ENCODE peak calls at places on chromosome 17, in five cellular contexts. One of them, this sample, is unnamed.

GRCh38 chr17:61536417-61536955 is 54.5 kb downstream of the NACA2 start:
- DNase-seq in A549: no peak
- DNase-seq in aorta: no peak
- DNase-seq in mesenchymal stem cell: no peak
- DNase-seq in uterus: no peak
- DNase-seq in this sample: no peak

GRCh38 chr17:64641499-64641898 is 20.6 kb downstream of the SMURF2 start:
- DNase-seq in A549: peak; percentile 41
- DNase-seq in aorta: no peak
- DNase-seq in mesenchymal stem cell: peak; percentile 85
- DNase-seq in uterus: no peak
- DNase-seq in this sample: peak; percentile 94

GRCh38 chr17:40480501-40481003 is 20.9 kb downstream of the TNS4 start:
- DNase-seq in A549: peak; percentile 59
- DNase-seq in aorta: no peak
- DNase-seq in mesenchymal stem cell: no peak
- DNase-seq in uterus: no peak
- DNase-seq in this sample: peak; percentile 89

GRCh38 chr17:64103751-64104364 is 26.1 kb downstream of the ERN1 start:
- DNase-seq in A549: no peak
- DNase-seq in aorta: no peak
- DNase-seq in mesenchymal stem cell: peak; percentile 71
- DNase-seq in uterus: no peak
- DNase-seq in this sample: peak; percentile 68

GRCh38 chr17:8079291-8080207 is 8.0 kb downstream of the ALOX12B start:
- DNase-seq in A549: peak; percentile 93
- DNase-seq in aorta: peak; percentile 93
- DNase-seq in mesenchymal stem cell: peak; percentile 63
- DNase-seq in uterus: peak; percentile 73
- DNase-seq in this sample: peak; percentile 68

GRCh38 chr17:83128306-83129240 is 49.2 kb downstream of the METRNL start:
- DNase-seq in A549: no peak
- DNase-seq in aorta: peak; percentile 71
- DNase-seq in mesenchymal stem cell: no peak
- DNase-seq in uterus: no peak
- DNase-seq in this sample: no peak

GRCh38 chr17:28533091-28533670 is 19.2 kb downstream of the UNC119 start:
- DNase-seq in A549: no peak
- DNase-seq in aorta: no peak
- DNase-seq in mesenchymal stem cell: no peak
- DNase-seq in uterus: no peak
- DNase-seq in this sample: peak; percentile 67

GRCh38 chr17:8155341-8156173 is 3.4 kb upstream of the PER1 start:
- DNase-seq in A549: no peak
- DNase-seq in aorta: peak; percentile 83
- DNase-seq in mesenchymal stem cell: no peak
- DNase-seq in uterus: no peak
- DNase-seq in this sample: no peak

GRCh38 chr17:27345141-27345904 is 51.4 kb downstream of the WSB1 start:
- DNase-seq in A549: no peak
- DNase-seq in aorta: peak; percentile 48
- DNase-seq in mesenchymal stem cell: peak; percentile 29
- DNase-seq in uterus: no peak
- DNase-seq in this sample: no peak

GRCh38 chr17:49659983-49660382 is 17.9 kb downstream of the SPOP start:
- DNase-seq in A549: no peak
- DNase-seq in aorta: no peak
- DNase-seq in mesenchymal stem cell: no peak
- DNase-seq in uterus: no peak
- DNase-seq in this sample: peak; percentile 33

GRCh38 chr17:77958716-77959215 is 263 bp downstream of the TNRC6C start:
- DNase-seq in A549: peak; percentile 33
- DNase-seq in aorta: peak; percentile 81
- DNase-seq in mesenchymal stem cell: no peak
- DNase-seq in uterus: no peak
- DNase-seq in this sample: no peak
- H3K4me1 ChIP-seq in A549: peaks cover 5% of the 10 kb centered on the region
- H3K4me1 ChIP-seq in aorta: peaks cover 9% of the 10 kb centered on the region
- H3K4me1 ChIP-seq in mesenchymal stem cell: peaks cover 11% of the 10 kb centered on the region
- H3K4me1 ChIP-seq in uterus: no peaks in the 10 kb centered on the region
- H3K4me1 ChIP-seq in this sample: peaks cover 15% of the 10 kb centered on the region

DNA sequence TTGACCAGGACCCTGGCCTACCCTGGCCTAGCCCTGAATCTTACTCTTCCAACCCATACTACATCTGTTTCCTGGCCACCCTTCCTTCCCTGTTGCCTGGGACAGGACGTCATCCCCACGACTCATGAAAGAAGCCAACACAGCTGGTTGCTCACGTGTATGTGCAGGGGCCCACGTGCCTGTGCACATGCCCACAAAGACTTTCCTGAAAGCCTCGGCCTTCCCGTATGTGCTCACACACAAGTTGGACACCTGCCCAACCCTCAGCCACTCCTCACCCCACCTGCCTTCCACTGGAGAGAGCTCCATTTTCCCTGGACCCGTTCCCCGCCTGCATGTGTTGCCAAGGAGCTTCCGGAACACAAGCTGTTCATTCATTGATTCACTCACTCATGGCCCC is 7.0 kb downstream of the PLXDC1 start:
- DNase-seq in A549: no peak
- DNase-seq in aorta: peak; percentile 92
- DNase-seq in mesenchymal stem cell: peak; percentile 48
- DNase-seq in uterus: peak; percentile 97
- DNase-seq in this sample: peak; percentile 91
- H3K27ac ChIP-seq in A549: no peak overlapping the region
- H3K27ac ChIP-seq in aorta: no peak overlapping the region
- H3K27ac ChIP-seq in mesenchymal stem cell: no peak overlapping the region
- H3K27ac ChIP-seq in uterus: peak overlapping the region; percentile 80
- H3K27ac ChIP-seq in this sample: peak overlapping the region; percentile 22

DNA sequence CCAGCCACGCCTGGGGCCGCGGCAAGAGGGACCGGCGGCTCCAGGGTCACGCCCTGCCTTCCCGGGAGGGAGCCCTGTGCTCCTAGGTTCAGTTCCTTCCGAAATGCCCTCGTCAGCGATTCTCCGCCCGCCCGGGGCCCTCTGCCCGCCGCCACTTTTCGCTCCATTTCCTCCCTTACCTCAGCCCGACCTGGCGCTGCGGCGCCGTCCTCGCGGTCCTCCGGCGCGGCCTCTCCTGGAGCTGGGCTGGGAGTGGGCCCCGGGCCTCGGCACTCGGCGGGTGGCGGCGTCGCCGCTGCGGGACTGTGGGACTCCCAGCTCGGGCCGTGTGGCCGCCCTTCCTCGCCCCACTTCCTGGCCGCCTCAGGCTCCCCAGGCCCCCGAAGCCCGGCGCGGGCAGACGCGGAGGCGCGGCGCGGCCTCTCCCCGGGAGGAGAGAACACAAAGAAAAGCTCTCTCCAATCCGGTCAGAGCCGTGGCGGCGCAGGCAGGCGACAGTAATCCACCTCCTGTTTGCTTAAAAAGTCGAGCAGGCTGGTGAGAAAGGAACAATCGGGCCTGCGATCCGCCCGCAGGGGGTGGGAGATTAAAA is 1.6 kb downstream of the BAHCC1 start:
- DNase-seq in A549: peak; percentile 55
- DNase-seq in aorta: no peak
- DNase-seq in mesenchymal stem cell: peak; percentile 63
- DNase-seq in uterus: no peak
- DNase-seq in this sample: peak; percentile 66
- H3K4me1 ChIP-seq in A549: peaks cover 54% of the 10 kb centered on the region
- H3K4me1 ChIP-seq in aorta: no peaks in the 10 kb centered on the region
- H3K4me1 ChIP-seq in mesenchymal stem cell: peaks cover 27% of the 10 kb centered on the region
- H3K4me1 ChIP-seq in uterus: peaks cover 15% of the 10 kb centered on the region
- H3K4me1 ChIP-seq in this sample: peaks cover 40% of the 10 kb centered on the region

GRCh38 chr17:58410714-58411407 is 6.5 kb downstream of the RNF43 start:
- DNase-seq in A549: no peak
- DNase-seq in aorta: no peak
- DNase-seq in mesenchymal stem cell: no peak
- DNase-seq in uterus: no peak
- DNase-seq in this sample: no peak

GRCh38 chr17:58412064-58412703 is 5.2 kb downstream of the RNF43 start:
- DNase-seq in A549: no peak
- DNase-seq in aorta: no peak
- DNase-seq in mesenchymal stem cell: no peak
- DNase-seq in uterus: no peak
- DNase-seq in this sample: no peak

GRCh38 chr17:58412910-58413630 is 4.3 kb downstream of the RNF43 start:
- DNase-seq in A549: no peak
- DNase-seq in aorta: no peak
- DNase-seq in mesenchymal stem cell: peak; percentile 25
- DNase-seq in uterus: no peak
- DNase-seq in this sample: no peak

GRCh38 chr17:58411408-58411894 is 5.9 kb downstream of the RNF43 start:
- DNase-seq in A549: no peak
- DNase-seq in aorta: no peak
- DNase-seq in mesenchymal stem cell: no peak
- DNase-seq in uterus: no peak
- DNase-seq in this sample: peak; percentile 38

GRCh38 chr17:58409432-58409831 is 7.9 kb downstream of the RNF43 start:
- DNase-seq in A549: no peak
- DNase-seq in aorta: no peak
- DNase-seq in mesenchymal stem cell: no peak
- DNase-seq in uterus: no peak
- DNase-seq in this sample: no peak
- H3K27ac ChIP-seq in A549: no peak overlapping the region
- H3K27ac ChIP-seq in aorta: no peak overlapping the region
- H3K27ac ChIP-seq in mesenchymal stem cell: no peak overlapping the region
- H3K27ac ChIP-seq in uterus: no peak overlapping the region
- H3K27ac ChIP-seq in this sample: no peak overlapping the region

DNA sequence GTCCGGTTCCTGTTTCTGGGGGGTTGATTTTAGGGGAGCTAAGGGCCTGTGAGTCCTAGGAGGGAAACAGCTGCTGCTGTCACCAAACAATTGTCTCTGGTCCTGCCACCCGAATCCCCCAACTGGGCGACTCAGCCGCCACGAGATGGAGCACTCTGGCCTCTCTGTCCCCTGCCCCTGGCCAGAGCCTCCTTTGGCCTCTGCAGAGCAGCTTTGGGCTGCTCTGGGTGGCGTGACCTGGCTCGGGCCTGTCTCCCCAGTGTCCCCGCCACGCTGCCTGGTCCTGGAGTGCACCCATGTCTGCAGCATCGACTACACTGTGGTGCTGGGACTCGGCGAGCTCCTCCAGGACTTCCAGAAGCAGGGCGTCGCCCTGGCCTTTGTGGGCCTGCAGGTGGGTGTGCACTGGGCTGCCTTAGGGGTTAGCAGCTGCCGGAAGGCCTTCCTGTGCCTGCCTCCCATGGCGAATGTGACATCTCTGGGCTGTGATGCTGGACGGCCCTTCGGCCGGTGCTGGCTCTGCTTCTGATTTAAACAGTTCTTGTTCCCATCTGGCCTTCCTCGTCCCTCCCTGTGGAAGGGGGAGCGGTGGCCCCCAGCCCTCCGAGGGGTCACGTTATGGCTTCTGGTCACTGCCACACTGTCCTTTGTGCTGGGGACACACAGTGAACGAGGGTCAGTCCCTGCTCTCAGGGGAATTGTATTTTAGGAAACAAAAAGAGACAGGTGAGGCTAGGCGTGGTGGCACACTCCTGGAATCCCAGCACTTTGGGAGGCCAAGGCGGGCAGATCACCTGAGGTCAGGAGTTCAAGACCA is 11.6 kb upstream of the RNF213 start:
- DNase-seq in A549: no peak
- DNase-seq in aorta: peak; percentile 74
- DNase-seq in mesenchymal stem cell: no peak
- DNase-seq in uterus: no peak
- DNase-seq in this sample: no peak
- H3K4me1 ChIP-seq in A549: peaks cover 22% of the 10 kb centered on the region
- H3K4me1 ChIP-seq in aorta: no peaks in the 10 kb centered on the region
- H3K4me1 ChIP-seq in mesenchymal stem cell: peaks cover 20% of the 10 kb centered on the region
- H3K4me1 ChIP-seq in uterus: no peaks in the 10 kb centered on the region
- H3K4me1 ChIP-seq in this sample: no peaks in the 10 kb centered on the region

DNA sequence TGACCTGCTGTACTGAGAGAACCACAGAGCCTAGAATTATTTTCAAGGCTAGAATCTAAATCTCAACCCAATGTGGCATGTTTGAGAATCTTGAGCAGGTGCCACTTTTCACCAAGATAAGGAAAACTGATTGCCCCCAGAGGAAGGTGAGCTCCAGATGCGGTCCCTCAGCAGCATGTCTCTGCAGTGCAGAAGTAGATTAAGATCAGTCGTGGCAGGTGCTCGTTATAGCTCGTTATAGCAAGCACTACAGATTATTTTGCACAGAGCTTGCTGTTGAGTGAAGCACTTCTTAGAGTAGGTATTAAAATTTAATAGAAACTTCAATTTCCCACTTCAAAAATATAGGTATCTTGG is 176.0 kb downstream of the AATF start:
- DNase-seq in A549: no peak
- DNase-seq in aorta: no peak
- DNase-seq in mesenchymal stem cell: no peak
- DNase-seq in uterus: no peak
- DNase-seq in this sample: no peak
- H3K27ac ChIP-seq in A549: no peak overlapping the region
- H3K27ac ChIP-seq in aorta: no peak overlapping the region
- H3K27ac ChIP-seq in mesenchymal stem cell: no peak overlapping the region
- H3K27ac ChIP-seq in uterus: no peak overlapping the region
- H3K27ac ChIP-seq in this sample: no peak overlapping the region

GRCh38 chr17:59361386-59361785 is 29.9 kb downstream of the YPEL2 start:
- DNase-seq in A549: no peak
- DNase-seq in aorta: no peak
- DNase-seq in mesenchymal stem cell: peak; percentile 96
- DNase-seq in uterus: no peak
- DNase-seq in this sample: peak; percentile 97
- H3K4me1 ChIP-seq in A549: peaks cover 23% of the 10 kb centered on the region
- H3K4me1 ChIP-seq in aorta: peaks cover 37% of the 10 kb centered on the region
- H3K4me1 ChIP-seq in mesenchymal stem cell: peaks cover 28% of the 10 kb centered on the region
- H3K4me1 ChIP-seq in uterus: peaks cover 24% of the 10 kb centered on the region
- H3K4me1 ChIP-seq in this sample: peaks cover 54% of the 10 kb centered on the region

DNA sequence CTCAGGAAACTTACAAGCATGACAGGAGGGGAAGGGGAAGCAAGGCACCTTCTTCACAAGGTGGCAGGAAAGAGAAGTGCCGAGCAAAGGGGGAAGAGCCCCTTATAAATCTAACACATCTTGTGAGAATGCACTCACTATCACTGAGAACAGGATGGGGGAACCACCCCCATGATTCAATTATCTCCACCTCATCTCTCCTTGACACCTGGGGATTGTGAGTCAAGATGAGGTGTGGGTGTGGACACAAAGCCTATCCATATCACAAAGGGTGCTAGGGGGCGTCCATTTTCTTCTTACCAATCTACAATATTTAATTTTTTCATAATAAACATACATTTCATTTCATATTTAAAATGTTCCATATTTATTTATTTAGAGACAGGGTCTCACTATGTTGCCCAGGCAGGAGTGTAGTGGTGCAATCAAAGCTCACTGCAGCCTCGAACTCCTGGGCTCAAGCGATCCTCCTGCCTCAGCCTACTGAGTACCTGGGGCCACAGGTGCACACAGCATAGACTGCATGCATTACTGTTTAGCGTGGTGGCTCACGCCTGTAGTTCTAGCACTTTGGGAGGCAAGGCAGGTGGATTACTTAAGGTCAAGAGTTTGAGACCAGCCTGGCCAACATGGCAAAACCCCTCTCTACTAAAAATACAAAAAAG is 26.5 kb upstream of the FAAP100 start:
- DNase-seq in A549: no peak
- DNase-seq in aorta: no peak
- DNase-seq in mesenchymal stem cell: no peak
- DNase-seq in uterus: no peak
- DNase-seq in this sample: no peak
- H3K27ac ChIP-seq in A549: peak overlapping the region; percentile 95
- H3K27ac ChIP-seq in aorta: no peak overlapping the region
- H3K27ac ChIP-seq in mesenchymal stem cell: peak overlapping the region; percentile 89
- H3K27ac ChIP-seq in uterus: no peak overlapping the region
- H3K27ac ChIP-seq in this sample: peak overlapping the region; percentile 80